ENCODE peak calls at places on chromosomes 16 and 17, in four cellular contexts. H is IMR-90, U is GM12878, A is K562. L is an unnamed sample.

GRCh38 chr17:42010898-42011516 is 6.2 kb downstream of the DNAJC7 start:
- DNase-seq in H (peak; percentile 22), U (no peak), A (peak; percentile 58), L (peak; percentile 34)

GRCh38 chr17:20246692-20247091 is 220.6 kb downstream of the LGALS9B start:
- DNase-seq in H (no peak), U (no peak), A (no peak), L (no peak)

GRCh38 chr16:10103096-10103495 is 79.1 kb downstream of the GRIN2A start:
- DNase-seq in H (no peak), U (no peak), A (no peak), L (no peak)

GRCh38 chr16:57530104-57530522 is 6.3 kb downstream of the CCDC102A start:
- DNase-seq in H (peak; percentile 76), U (no peak), A (peak; percentile 56), L (peak; percentile 79)

GRCh38 chr16:56288019-56288418 is 96.7 kb downstream of the GNAO1 start:
- DNase-seq in H (no peak), U (no peak), A (no peak), L (no peak)

GRCh38 chr16:8663192-8664089 is 11.0 kb upstream of the ABAT start:
- DNase-seq in H (no peak), U (no peak), A (no peak), L (no peak)

GRCh38 chr17:44899074-44899782 is at the start of gene EFTUD2:
- DNase-seq in H (peak; percentile 84), U (peak; percentile 71), A (peak; percentile 92), L (peak; percentile 93)

GRCh38 chr16:49800876-49801275 is 55.0 kb downstream of the ZNF423 start:
- DNase-seq in H (no peak), U (peak; percentile 24), A (no peak), L (no peak)

GRCh38 chr16:71576971-71577370 is at the start of gene TAT:
- DNase-seq in H (no peak), U (no peak), A (no peak), L (no peak)

GRCh38 chr17:58302919-58303551 is 22.3 kb upstream of the MPO start:
- DNase-seq in H (no peak), U (no peak), A (no peak), L (no peak)

GRCh38 chr16:89375021-89375420 is 115.3 kb downstream of the ANKRD11 start:
- DNase-seq in H (peak; percentile 87), U (no peak), A (no peak), L (no peak)

GRCh38 chr17:66441012-66441703 is 138.7 kb downstream of the PRKCA start:
- DNase-seq in H (no peak), U (peak; percentile 44), A (no peak), L (no peak)

GRCh38 chr17:56577810-56578209 is 15.7 kb upstream of the NOG start:
- DNase-seq in H (no peak), U (no peak), A (no peak), L (no peak)

GRCh38 chr16:50038756-50039529 is 13.9 kb downstream of the CNEP1R1 start:
- DNase-seq in H (no peak), U (no peak), A (peak; percentile 35), L (no peak)

GRCh38 chr17:10118788-10119130 is 79.6 kb downstream of the GAS7 start:
- DNase-seq in H (no peak), U (no peak), A (no peak), L (no peak)

GRCh38 chr16:15879255-15879804 is 9.1 kb downstream of the CEP20 start:
- DNase-seq in H (peak; percentile 96), U (no peak), A (peak; percentile 78), L (peak; percentile 38)

GRCh38 chr17:48625502-48626201 is 506 bp downstream of the HOXB9 start:
- DNase-seq in H (no peak), U (no peak), A (peak; percentile 56), L (peak; percentile 35)

GRCh38 chr16:15650019-15650697 is at the start of gene NDE1:
- DNase-seq in H (peak; percentile 85), U (no peak), A (peak; percentile 95), L (peak; percentile 93)

GRCh38 chr17:8470447-8471047 is 34.9 kb downstream of the NDEL1 start:
- DNase-seq in H (no peak), U (no peak), A (no peak), L (no peak)

GRCh38 chr17:73546770-73547345 is 97.4 kb downstream of the SDK2 start:
- DNase-seq in H (no peak), U (no peak), A (peak; percentile 65), L (no peak)

GRCh38 chr16:86818701-86819522 is 240.6 kb downstream of the FOXL1 start:
- DNase-seq in H (no peak), U (no peak), A (peak; percentile 25), L (peak; percentile 80)

GRCh38 chr17:56598471-56598870 is 5.0 kb downstream of the NOG start:
- DNase-seq in H (peak; percentile 65), U (no peak), A (no peak), L (no peak)

GRCh38 chr17:56142325-56142724 is 10.9 kb upstream of the ANKFN1 start:
- DNase-seq in H (peak; percentile 95), U (no peak), A (no peak), L (no peak)

GRCh38 chr17:50632637-50633036 is 2.0 kb upstream of the ABCC3 start:
- DNase-seq in H (no peak), U (no peak), A (no peak), L (no peak)

GRCh38 chr17:42679001-42679491 is 2.3 kb upstream of the PLEKHH3 start:
- DNase-seq in H (peak; percentile 39), U (no peak), A (peak; percentile 59), L (peak; percentile 28)

GRCh38 chr17:17729620-17730249 is 48.5 kb downstream of the RAI1 start:
- DNase-seq in H (no peak), U (no peak), A (peak; percentile 44), L (no peak)

GRCh38 chr17:41527076-41528023 is 758 bp downstream of the KRT19 start:
- DNase-seq in H (no peak), U (no peak), A (peak; percentile 76), L (no peak)

GRCh38 chr17:79850571-79851460 is 11.6 kb upstream of the CBX4 start:
- DNase-seq in H (peak; percentile 86), U (no peak), A (peak; percentile 48), L (no peak)

GRCh38 chr17:54813896-54814295 is 86.8 kb upstream of the TOM1L1 start:
- DNase-seq in H (no peak), U (no peak), A (no peak), L (no peak)
- TF ChIP-seq FOS in H (no peak), U (no peak), A (no peak), L (no peak)

DNA sequence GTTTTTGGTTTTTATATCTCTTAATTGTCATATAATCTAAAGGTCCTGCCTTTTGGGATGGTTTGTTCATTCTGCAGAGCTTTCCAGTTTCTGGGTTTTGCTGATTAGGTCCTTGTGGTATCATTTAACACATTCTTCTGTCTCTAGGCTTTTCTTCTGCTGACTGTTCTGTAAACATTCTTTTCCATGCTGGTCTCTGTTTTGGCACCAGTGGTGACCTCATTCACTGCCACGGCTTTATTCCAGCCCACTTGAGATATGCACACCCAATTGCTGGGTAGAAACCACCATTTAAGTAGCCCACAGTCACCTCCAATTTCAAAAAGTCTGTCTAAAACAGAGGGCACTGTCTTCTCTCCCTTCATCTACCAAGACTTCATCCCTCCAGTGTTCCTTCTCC is 31.1 kb upstream of the COX10 start:
- DNase-seq in H (peak; percentile 63), U (no peak), A (peak; percentile 12), L (no peak)
- TF ChIP-seq FOS in H (no peak), U (no peak), A (no peak), L (no peak)

DNA sequence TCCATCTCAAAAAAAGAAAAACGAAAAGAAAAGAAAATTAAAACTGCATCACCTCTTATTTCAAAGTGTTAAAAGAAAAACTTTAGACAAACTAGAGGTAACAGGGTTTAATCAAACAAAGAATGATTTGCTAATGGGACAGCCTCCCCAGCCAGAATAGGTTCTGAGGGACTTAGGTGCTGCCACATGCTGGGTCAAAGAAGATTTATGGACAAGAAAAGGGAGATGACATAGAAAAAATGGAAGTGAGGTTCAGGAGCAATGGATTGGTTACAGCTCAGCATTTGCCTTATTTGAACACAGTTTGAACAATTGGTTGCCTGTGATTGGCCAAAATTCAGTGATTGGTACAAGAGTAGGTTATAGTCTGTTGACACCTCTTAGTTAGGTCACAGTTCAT is 21.1 kb downstream of the TMC5 start:
- DNase-seq in H (no peak), U (no peak), A (no peak), L (no peak)
- TF ChIP-seq FOS in H (no peak), U (no peak), A (no peak), L (no peak)

DNA sequence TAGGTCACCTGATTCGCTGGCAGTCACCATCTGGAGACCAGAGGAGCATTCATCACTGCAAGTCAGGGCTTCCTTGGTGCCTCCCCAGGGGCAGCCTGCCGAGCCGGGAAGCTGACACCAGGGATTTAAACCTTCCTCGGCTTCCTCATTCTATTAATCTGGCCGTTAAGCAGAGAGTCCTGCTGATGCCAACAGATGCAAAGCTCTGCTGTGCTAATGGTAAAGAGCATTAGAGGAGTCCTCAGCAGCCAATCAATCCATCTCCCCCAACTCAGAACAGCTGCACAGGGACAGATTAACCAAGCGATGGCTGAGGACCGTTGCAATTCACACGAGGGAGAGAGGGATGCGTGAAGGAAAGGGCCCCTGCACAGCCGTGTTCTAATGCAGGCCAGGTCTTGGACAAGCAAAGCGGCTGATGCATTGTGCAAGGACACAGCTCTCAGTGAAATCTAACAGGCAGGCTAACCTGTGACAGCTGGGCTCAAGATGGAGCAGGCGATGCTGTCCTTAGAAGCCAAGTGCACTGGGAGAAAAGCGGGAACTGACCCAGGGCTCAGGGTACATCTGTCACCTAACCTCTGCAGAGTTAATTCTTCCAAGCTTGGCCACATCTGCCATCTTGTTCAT is 116.5 kb downstream of the XYLT1 start:
- DNase-seq in H (no peak), U (no peak), A (no peak), L (no peak)
- TF ChIP-seq FOS in H (no peak), U (no peak), A (no peak), L (no peak)

L was measured in endothelial cell of umbilical vein.